ENCODE peak calls at places on chromosomes 16 and 17, in six cellular contexts. C is GM23248, F is PC-9, U is Karpas-422, A is PC-3, V is GM23338. D is an unnamed sample. For H3K9me2, the result is how much of the 10 kb centered on the place peaks cover.

GRCh38 chr17:50533720-50534148 is 1.2 kb downstream of the EPN3 start:
- DNase-seq in C (peak), F (peak), U (no peak), A (peak), V (peak), D (no peak)

GRCh38 chr16:67529639-67530012 is 997 bp downstream of the RIPOR1 start:
- DNase-seq in C (peak), F (no peak), U (no peak), A (no peak), V (peak), D (no peak)

GRCh38 chr17:27546624-27547300 is 84.2 kb upstream of the LGALS9 start:
- DNase-seq in C (no peak), F (no peak), U (no peak), A (no peak), V (no peak), D (no peak)

GRCh38 chr17:30021708-30022317 is 80.4 kb downstream of the EFCAB5 start:
- DNase-seq in C (peak), F (peak), U (peak), A (peak), V (peak), D (peak)

GRCh38 chr17:76715462-76715830 is 4.7 kb upstream of the MXRA7 start:
- DNase-seq in C (no peak), F (no peak), U (no peak), A (no peak), V (no peak), D (no peak)

GRCh38 chr17:38353084-38353604 is 1.5 kb downstream of the SOCS7 start:
- DNase-seq in C (no peak), F (no peak), U (peak), A (no peak), V (no peak), D (no peak)

GRCh38 chr16:85137323-85138072 is 25.2 kb upstream of the CIBAR2 start:
- DNase-seq in C (peak), F (peak), U (peak), A (peak), V (no peak), D (no peak)

GRCh38 chr17:12918132-12918531 is 99.7 kb downstream of the ELAC2 start:
- DNase-seq in C (peak), F (no peak), U (no peak), A (peak), V (no peak), D (no peak)

GRCh38 chr16:12815361-12815760 is 11.7 kb upstream of the CPPED1 start:
- DNase-seq in C (peak), F (no peak), U (no peak), A (no peak), V (no peak), D (no peak)

GRCh38 chr16:30885196-30885595 is 8.7 kb downstream of the BCL7C start:
- DNase-seq in C (no peak), F (no peak), U (peak), A (no peak), V (no peak), D (no peak)

GRCh38 chr17:42402121-42402516 is 13.9 kb upstream of the STAT3 start:
- DNase-seq in C (no peak), F (no peak), U (no peak), A (no peak), V (no peak), D (no peak)

GRCh38 chr16:82605863-82606620 is 20.7 kb upstream of the CDH13 start:
- DNase-seq in C (no peak), F (no peak), U (no peak), A (no peak), V (peak), D (no peak)

GRCh38 chr17:63523256-63523869 is at the start of gene KCNH6:
- DNase-seq in C (no peak), F (no peak), U (no peak), A (no peak), V (peak), D (no peak)

GRCh38 chr16:66335704-66336329 is 30.7 kb upstream of the CDH5 start:
- DNase-seq in C (no peak), F (no peak), U (no peak), A (no peak), V (no peak), D (no peak)

GRCh38 chr16:28846933-28847273 is 755 bp upstream of the TUFM start:
- DNase-seq in C (peak), F (no peak), U (peak), A (no peak), V (no peak), D (no peak)

GRCh38 chr16:29784901-29785500 is 5.5 kb upstream of the KIF22 start:
- DNase-seq in C (peak), F (no peak), U (no peak), A (no peak), V (peak), D (no peak)

GRCh38 chr16:24332695-24333094 is 76.6 kb downstream of the CACNG3 start:
- DNase-seq in C (no peak), F (no peak), U (no peak), A (no peak), V (no peak), D (no peak)

GRCh38 chr16:72739577-72739976 is 308.4 kb downstream of the ZFHX3 start:
- DNase-seq in C (peak), F (no peak), U (no peak), A (peak), V (peak), D (no peak)

GRCh38 chr17:1762233-1762905 is 509 bp downstream of the SERPINF1 start:
- DNase-seq in C (peak), F (no peak), U (no peak), A (no peak), V (peak), D (no peak)

GRCh38 chr16:69566437-69567030 is 768 bp downstream of the NFAT5 start:
- DNase-seq in C (peak), F (peak), U (peak), A (peak), V (peak), D (no peak)

GRCh38 chr16:31243734-31244670 is 15.8 kb upstream of the ITGAM start:
- DNase-seq in C (no peak), F (no peak), U (peak), A (no peak), V (no peak), D (no peak)

GRCh38 chr17:31571124-31571892 is 179.8 kb downstream of the RAB11FIP4 start:
- DNase-seq in C (peak), F (peak), U (no peak), A (peak), V (no peak), D (no peak)

GRCh38 chr17:81684442-81684911 is 666 bp downstream of the HGS start:
- DNase-seq in C (no peak), F (no peak), U (no peak), A (peak), V (peak), D (no peak)

GRCh38 chr17:68383443-68384321 is 73.6 kb downstream of the WIPI1 start:
- DNase-seq in C (peak), F (no peak), U (no peak), A (peak), V (no peak), D (peak)

GRCh38 chr17:19291646-19292376 is 54.6 kb downstream of the EPN2 start:
- DNase-seq in C (no peak), F (no peak), U (no peak), A (no peak), V (no peak), D (no peak)

GRCh38 chr16:726438-727290 is at the start of the genes CCDC78 and HAGHL:
- DNase-seq in C (peak), F (peak), U (peak), A (peak), V (peak), D (no peak)

GRCh38 chr16:62280556-62280955 is 244.3 kb upstream of the CDH8 start:
- DNase-seq in C (no peak), F (no peak), U (no peak), A (no peak), V (no peak), D (no peak)

GRCh38 chr17:9932481-9932880 is 27.4 kb upstream of the RCVRN start:
- DNase-seq in C (peak), F (no peak), U (no peak), A (no peak), V (no peak), D (no peak)

GRCh38 chr17:44887016-44887415 is 12.2 kb downstream of the EFTUD2 start:
- DNase-seq in C (no peak), F (no peak), U (no peak), A (no peak), V (no peak), D (no peak)

GRCh38 chr16:65142276-65142675 is 20.4 kb upstream of the CDH11 start:
- DNase-seq in C (peak), F (no peak), U (no peak), A (peak), V (no peak), D (no peak)

GRCh38 chr17:16037636-16038035 is 38.0 kb downstream of the TTC19 start:
- DNase-seq in C (peak), F (no peak), U (no peak), A (no peak), V (no peak), D (no peak)

GRCh38 chr17:39095309-39095686 is 56.1 kb downstream of the PLXDC1 start:
- DNase-seq in C (peak), F (no peak), U (no peak), A (no peak), V (no peak), D (no peak)

GRCh38 chr16:15949210-15950166 is at the start of gene ABCC1:
- DNase-seq in C (peak), F (peak), U (peak), A (peak), V (peak), D (no peak)

GRCh38 chr16:23355106-23355670 is 53.1 kb downstream of the SCNN1B start:
- DNase-seq in C (no peak), F (no peak), U (no peak), A (no peak), V (no peak), D (no peak)

GRCh38 chr16:3609895-3610697 is 1.3 kb downstream of the SLX4 start:
- DNase-seq in C (peak), F (no peak), U (peak), A (no peak), V (no peak), D (no peak)

GRCh38 chr16:74921051-74921450 is 63.9 kb downstream of the WDR59 start:
- DNase-seq in C (no peak), F (no peak), U (no peak), A (no peak), V (no peak), D (no peak)

GRCh38 chr16:86020971-86021370 is 122.0 kb downstream of the IRF8 start:
- DNase-seq in C (no peak), F (no peak), U (no peak), A (no peak), V (no peak), D (no peak)

GRCh38 chr16:48479319-48479718 is 94.1 kb upstream of the SIAH1 start:
- DNase-seq in C (no peak), F (no peak), U (no peak), A (no peak), V (no peak), D (no peak)

GRCh38 chr16:88375236-88376052 is 7.3 kb upstream of the ZNF469 start:
- DNase-seq in C (no peak), F (no peak), U (no peak), A (no peak), V (no peak), D (no peak)

GRCh38 chr17:73062726-73063125 is 29.8 kb downstream of the SLC39A11 start:
- DNase-seq in C (no peak), F (no peak), U (no peak), A (no peak), V (no peak), D (no peak)

GRCh38 chr17:73052923-73053322 is 39.6 kb downstream of the SLC39A11 start:
- DNase-seq in C (no peak), F (no peak), U (no peak), A (no peak), V (no peak), D (no peak)

GRCh38 chr17:73057196-73057595 is 35.3 kb downstream of the SLC39A11 start:
- DNase-seq in C (no peak), F (no peak), U (no peak), A (peak), V (no peak), D (no peak)

GRCh38 chr17:73058022-73058421 is 34.5 kb downstream of the SLC39A11 start:
- DNase-seq in C (no peak), F (no peak), U (no peak), A (peak), V (no peak), D (no peak)
- H3K9me2 ChIP-seq in C (under half), F (under half), U (under half), A (under half), V (under half), D (under half)

GRCh38 chr17:59335685-59336084 is 4.2 kb downstream of the YPEL2 start:
- DNase-seq in C (no peak), F (no peak), U (no peak), A (no peak), V (no peak), D (no peak)
- H3K27ac ChIP-seq in C (no peak), F (no peak), U (no peak), A (no peak), V (no peak), D (no peak)

DNA sequence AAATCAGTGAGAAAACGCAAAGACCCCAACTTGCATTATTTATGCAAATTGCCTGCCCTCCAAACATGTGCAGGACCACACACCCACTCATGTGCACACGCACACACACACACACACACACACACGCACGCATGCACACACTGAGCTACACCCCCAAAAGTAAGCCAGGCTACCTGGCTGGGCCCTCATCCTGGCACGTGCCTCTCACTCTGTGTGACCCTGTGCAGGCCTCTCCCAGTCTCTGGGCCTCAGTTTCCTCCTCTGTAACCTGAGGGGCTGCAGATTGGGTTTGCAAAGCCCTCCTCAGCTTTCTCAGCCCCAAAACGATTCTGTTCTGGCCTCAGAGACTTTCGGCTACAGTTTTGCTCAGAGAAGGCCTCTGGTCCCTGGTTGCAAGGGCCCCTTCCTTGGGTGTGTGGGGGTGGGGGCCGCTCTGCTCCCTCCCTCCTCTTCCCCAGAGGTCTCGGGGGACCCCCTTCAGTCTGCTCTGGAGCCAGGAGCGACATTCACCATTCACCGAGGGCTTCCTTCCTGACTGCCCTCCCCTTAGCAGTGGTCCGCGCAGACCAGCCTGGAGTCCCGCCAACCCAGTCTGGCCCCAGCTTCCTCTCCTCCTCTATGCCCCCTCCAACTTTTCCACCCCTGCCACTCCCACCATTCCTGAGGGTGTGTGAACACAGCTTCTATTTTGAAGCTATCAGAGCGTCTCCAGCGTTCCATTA is 5.4 kb upstream of the PIK3R6 start:
- DNase-seq in C (no peak), F (no peak), U (no peak), A (no peak), V (no peak), D (no peak)
- H3K9me2 ChIP-seq in C (under half), F (under half), U (under half), A (under half), V (under half), D (under half)

GRCh38 chr17:20954794-20955193 is 88.0 kb downstream of the USP22 start:
- DNase-seq in C (no peak), F (no peak), U (no peak), A (peak), V (no peak), D (no peak)
- H3K27ac ChIP-seq in C (no peak), F (no peak), U (no peak), A (peak), V (no peak), D (no peak)

GRCh38 chr17:82930043-82930923 is 90.5 kb upstream of the ZNF750 start:
- DNase-seq in C (no peak), F (no peak), U (no peak), A (no peak), V (no peak), D (no peak)

GRCh38 chr17:82932146-82933005 is 92.6 kb upstream of the ZNF750 start:
- DNase-seq in C (peak), F (no peak), U (no peak), A (peak), V (no peak), D (no peak)

GRCh38 chr17:82930924-82931695 is 91.3 kb upstream of the ZNF750 start:
- DNase-seq in C (no peak), F (no peak), U (no peak), A (no peak), V (no peak), D (no peak)

GRCh38 chr17:82933006-82933310 is 93.1 kb upstream of the ZNF750 start:
- DNase-seq in C (no peak), F (no peak), U (no peak), A (no peak), V (no peak), D (no peak)

GRCh38 chr17:82931696-82932060 is 91.9 kb upstream of the ZNF750 start:
- DNase-seq in C (peak), F (no peak), U (no peak), A (peak), V (no peak), D (no peak)
- H3K9me2 ChIP-seq in C (under half), F (under half), U (under half), A (under half), V (under half), D (under half)

DNA sequence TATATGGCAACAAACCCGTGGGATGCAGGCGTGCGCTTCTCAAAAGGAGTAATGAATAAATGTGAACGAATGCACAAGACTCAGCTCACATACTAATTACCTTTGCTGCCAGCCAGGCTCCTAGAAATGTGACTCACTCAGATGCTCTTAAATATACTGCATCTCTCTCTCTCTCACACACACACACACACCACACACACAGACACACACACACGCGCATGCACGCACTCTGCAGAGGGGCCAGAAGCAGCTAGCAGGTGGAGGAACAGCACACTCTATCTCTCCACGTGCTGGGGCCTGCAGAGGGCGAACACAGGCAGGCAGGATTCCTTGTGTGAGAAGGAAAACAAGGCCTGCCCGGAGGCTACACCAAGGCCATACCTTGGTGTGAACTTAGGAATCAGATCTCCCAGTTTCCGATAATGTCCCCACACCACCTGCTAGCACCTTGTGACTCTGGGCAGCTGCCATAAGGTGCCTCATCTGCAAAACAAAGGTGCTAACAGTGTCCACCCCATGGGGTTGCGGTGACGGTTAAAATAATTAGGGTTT is 5.3 kb downstream of the GPRC5B start:
- DNase-seq in C (peak), F (no peak), U (no peak), A (no peak), V (peak), D (no peak)
- H3K27ac ChIP-seq in C (no peak), F (no peak), U (no peak), A (no peak), V (peak), D (no peak)

DNA sequence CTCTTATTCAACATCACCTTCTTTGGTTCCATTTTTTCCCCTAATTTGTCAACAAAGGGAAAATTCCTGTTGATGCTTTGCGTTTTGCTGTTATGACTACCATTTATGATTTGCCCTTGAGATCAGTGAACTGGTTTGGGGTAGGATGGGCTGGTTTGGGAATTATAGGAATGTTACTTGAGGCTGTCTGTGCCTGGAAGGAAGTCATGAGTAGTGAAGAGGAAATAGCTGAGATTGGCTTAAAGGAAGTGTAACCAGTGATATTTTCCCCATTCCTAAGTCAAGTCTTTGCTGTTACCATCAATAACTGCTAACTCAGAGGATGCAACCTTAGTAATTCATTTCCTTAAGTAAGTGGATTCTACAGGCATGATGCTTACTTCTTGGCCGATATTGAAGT is 179.2 kb downstream of the MAP2K6 start:
- DNase-seq in C (no peak), F (no peak), U (peak), A (no peak), V (no peak), D (no peak)
- H3K9me2 ChIP-seq in C (under half), F (under half), U (under half), A (under half), V (under half), D (under half)

GRCh38 chr17:2844386-2844785 is 48.1 kb downstream of the RAP1GAP2 start:
- DNase-seq in C (peak), F (no peak), U (no peak), A (peak), V (peak), D (no peak)
- H3K27ac ChIP-seq in C (no peak), F (no peak), U (no peak), A (no peak), V (peak), D (no peak)